ENCODE peak calls at places on chromosomes 11 and 22, in nine cellular contexts. L is right cardiac atrium; Q is activated naive CD8-positive, alpha-beta T cell treated with anti-CD3 and anti-CD28 coated beads, Interleukin-2, amount 10 ng/mL, durations not matched to agents 7 days and 5 days; N is NAMALWA; F is ovary; M is T-helper 2 cell treated with Interferon-gamma antibody and Interleukin-4, amounts not matched to agents 5 μg/mL and 100 μg/mL, for 36 hours; V is amniotic epithelial cell; Y is trophoblast cell; R is astrocyte of the spinal cord. D is an unnamed sample.

GRCh38 chr22:22752556-22753477 is 108.4 kb downstream of the GGTLC2 start:
- DNase-seq in L (no peak), Q (no peak), N (peak; percentile 7), F (no peak), M (no peak), V (peak; percentile 82), Y (peak; percentile 43), R (no peak), D (peak; percentile 91)

GRCh38 chr22:26484360-26484706 is 656 bp downstream of the SRRD start:
- DNase-seq in L (no peak), Q (no peak), N (peak; percentile 91), F (no peak), M (no peak), V (no peak), Y (no peak), R (no peak), D (no peak)

GRCh38 chr22:43561421-43562178 is 149.8 kb downstream of the MPPED1 start:
- DNase-seq in L (no peak), Q (no peak), N (no peak), F (no peak), M (no peak), V (no peak), Y (no peak), R (no peak), D (no peak)

GRCh38 chr22:44445731-44446130 is 52.3 kb downstream of the RTL6 start:
- DNase-seq in L (no peak), Q (no peak), N (no peak), F (no peak), M (no peak), V (no peak), Y (peak; percentile 78), R (no peak), D (no peak)

GRCh38 chr11:19683141-19683805 is 29.4 kb upstream of the NAV2 start:
- DNase-seq in L (peak; percentile 84), Q (no peak), N (no peak), F (no peak), M (no peak), V (no peak), Y (no peak), R (no peak), D (no peak)

GRCh38 chr11:76153609-76153949 is 52.7 kb downstream of the WNT11 start:
- DNase-seq in L (peak; percentile 76), Q (peak; percentile 25), N (no peak), F (no peak), M (no peak), V (no peak), Y (peak; percentile 96), R (no peak), D (peak; percentile 14)

GRCh38 chr11:42901084-42901483 is 410.7 kb upstream of the API5 start:
- DNase-seq in L (no peak), Q (no peak), N (no peak), F (no peak), M (no peak), V (no peak), Y (no peak), R (no peak), D (no peak)

GRCh38 chr11:120518356-120518755 is 6.8 kb downstream of the GRIK4 start:
- DNase-seq in L (no peak), Q (no peak), N (no peak), F (no peak), M (no peak), V (no peak), Y (no peak), R (no peak), D (no peak)

GRCh38 chr22:44894782-44895181 is 115.0 kb downstream of the PHF21B start:
- DNase-seq in L (no peak), Q (no peak), N (no peak), F (no peak), M (no peak), V (no peak), Y (no peak), R (no peak), D (no peak)

GRCh38 chr11:28366549-28367341 is 258.6 kb downstream of the METTL15 start:
- DNase-seq in L (no peak), Q (no peak), N (no peak), F (no peak), M (no peak), V (peak; percentile 98), Y (no peak), R (peak; percentile 29), D (peak; percentile 92)

GRCh38 chr11:131392528-131393255 is 22.3 kb downstream of the NTM start:
- DNase-seq in L (no peak), Q (no peak), N (peak; percentile 10), F (no peak), M (no peak), V (no peak), Y (no peak), R (peak; percentile 2), D (no peak)

GRCh38 chr11:114082767-114083181 is 23.3 kb downstream of the ZBTB16 start:
- DNase-seq in L (peak; percentile 70), Q (no peak), N (no peak), F (peak; percentile 72), M (no peak), V (peak; percentile 71), Y (no peak), R (peak; percentile 23), D (no peak)

GRCh38 chr22:48752451-48753380 is 1075.0 kb downstream of the BRD1 start:
- DNase-seq in L (no peak), Q (no peak), N (no peak), F (no peak), M (no peak), V (no peak), Y (no peak), R (no peak), D (no peak)

GRCh38 chr11:74634537-74634936 is 42.2 kb downstream of the POLD3 start:
- DNase-seq in L (no peak), Q (no peak), N (peak; percentile 6), F (no peak), M (no peak), V (peak; percentile 78), Y (no peak), R (peak; percentile 65), D (peak; percentile 69)

GRCh38 chr11:102118937-102119336 is 8.7 kb downstream of the YAP1 start:
- DNase-seq in L (no peak), Q (no peak), N (no peak), F (no peak), M (no peak), V (no peak), Y (no peak), R (no peak), D (no peak)